ENCODE peak calls at places on chromosomes 4 and X, in six cellular contexts. J is IMR-90; D is CD4-positive, alpha-beta memory T cell; N is tibial artery; Z is BE2C; B is MM.1S. K is an unnamed sample.

GRCh38 chr4:173194175-173194574 is 25.6 kb downstream of the GALNT7 start:
- DNase-seq in J (no peak), D (no peak), N (no peak), Z (no peak), B (no peak), K (no peak)

GRCh38 chr4:40811886-40812857 is 62.4 kb downstream of the NSUN7 start:
- DNase-seq in J (peak; percentile 32), D (no peak), N (no peak), Z (no peak), B (no peak), K (no peak)

GRCh38 chr4:9146967-9147366 is 23.2 kb upstream of the FAM90A26 start:
- DNase-seq in J (no peak), D (no peak), N (no peak), Z (no peak), B (no peak), K (no peak)

GRCh38 chrX:83916525-83916924 is 55.6 kb downstream of the CYLC1 start:
- DNase-seq in J (peak; percentile 11), D (no peak), N (no peak), Z (peak; percentile 9), B (peak; percentile 32), K (no peak)

GRCh38 chr4:88138561-88138960 is 19.9 kb downstream of the ABCG2 start:
- DNase-seq in J (peak; percentile 91), D (no peak), N (no peak), Z (no peak), B (no peak), K (no peak)

GRCh38 chrX:95893632-95894031 is 791.0 kb upstream of the DIAPH2 start:
- DNase-seq in J (no peak), D (no peak), N (peak; percentile 24), Z (no peak), B (no peak), K (no peak)

GRCh38 chr4:7722716-7723115 is 216.9 kb downstream of the AFAP1 start:
- DNase-seq in J (no peak), D (no peak), N (no peak), Z (no peak), B (no peak), K (no peak)

GRCh38 chr4:108535757-108536156 is 84.6 kb upstream of the RPL34 start:
- DNase-seq in J (no peak), D (no peak), N (no peak), Z (no peak), B (no peak), K (no peak)

GRCh38 chr4:115234405-115235093 is 121.1 kb upstream of the NDST4 start:
- DNase-seq in J (no peak), D (no peak), N (no peak), Z (peak; percentile 6), B (peak; percentile 25), K (no peak)

GRCh38 chr4:119029847-119030535 is 105.6 kb upstream of the MYOZ2 start:
- DNase-seq in J (no peak), D (no peak), N (no peak), Z (no peak), B (no peak), K (no peak)

GRCh38 chr4:90081432-90082195 is 45.6 kb upstream of the CCSER1 start:
- DNase-seq in J (no peak), D (no peak), N (no peak), Z (no peak), B (no peak), K (no peak)

GRCh38 chr4:159358226-159358625 is 255.3 kb downstream of the RAPGEF2 start:
- DNase-seq in J (peak; percentile 90), D (no peak), N (no peak), Z (no peak), B (no peak), K (no peak)

GRCh38 chrX:8273451-8273894 is 102.4 kb upstream of the VCX2 start:
- DNase-seq in J (no peak), D (no peak), N (no peak), Z (no peak), B (no peak), K (no peak)

GRCh38 chr4:184282895-184283654 is 65.4 kb upstream of the ENPP6 start:
- DNase-seq in J (no peak), D (no peak), N (no peak), Z (no peak), B (peak; percentile 88), K (no peak)

GRCh38 chr4:117811731-117812130 is 222.6 kb upstream of the NDST3 start:
- DNase-seq in J (no peak), D (no peak), N (no peak), Z (no peak), B (no peak), K (no peak)

GRCh38 chr4:87005690-87006461 is 71.1 kb downstream of the AFF1 start:
- DNase-seq in J (no peak), D (peak; percentile 35), N (no peak), Z (no peak), B (peak; percentile 75), K (no peak)

GRCh38 chr4:156419080-156419638 is 465.5 kb upstream of the CTSO start:
- DNase-seq in J (no peak), D (no peak), N (no peak), Z (no peak), B (no peak), K (no peak)

GRCh38 chrX:51866156-51866555 is 27.3 kb upstream of the MAGED1 start:
- DNase-seq in J (peak; percentile 65), D (no peak), N (no peak), Z (no peak), B (no peak), K (no peak)

GRCh38 chrX:117610806-117611205 is 505.8 kb downstream of the KLHL13 start:
- DNase-seq in J (no peak), D (no peak), N (no peak), Z (peak; percentile 6), B (no peak), K (no peak)

GRCh38 chr4:77593101-77593500 is 12.5 kb upstream of the CXCL13 start:
- DNase-seq in J (no peak), D (no peak), N (no peak), Z (no peak), B (no peak), K (no peak)

GRCh38 chr4:152052431-152053057 is 291.7 kb upstream of the GATB start:
- DNase-seq in J (peak; percentile 40), D (peak; percentile 6), N (no peak), Z (no peak), B (no peak), K (no peak)

GRCh38 chrX:31223817-31224216 is 152.0 kb upstream of the FTHL17 start:
- DNase-seq in J (peak; percentile 80), D (no peak), N (no peak), Z (no peak), B (no peak), K (no peak)

GRCh38 chrX:47815901-47816845 is 20.5 kb upstream of the ZNF81 start:
- DNase-seq in J (no peak), D (no peak), N (no peak), Z (no peak), B (no peak), K (no peak)

GRCh38 chrX:20383487-20383886 is 116.8 kb upstream of the RPS6KA3 start:
- DNase-seq in J (no peak), D (no peak), N (no peak), Z (no peak), B (no peak), K (no peak)
- H3K4me1 ChIP-seq in J (no peaks in the 10 kb centered on the region), D (peaks cover 16% of the 10 kb centered on the region), N (no peaks in the 10 kb centered on the region), Z (no peaks in the 10 kb centered on the region), B (no peaks in the 10 kb centered on the region), K (no peaks in the 10 kb centered on the region)

DNA sequence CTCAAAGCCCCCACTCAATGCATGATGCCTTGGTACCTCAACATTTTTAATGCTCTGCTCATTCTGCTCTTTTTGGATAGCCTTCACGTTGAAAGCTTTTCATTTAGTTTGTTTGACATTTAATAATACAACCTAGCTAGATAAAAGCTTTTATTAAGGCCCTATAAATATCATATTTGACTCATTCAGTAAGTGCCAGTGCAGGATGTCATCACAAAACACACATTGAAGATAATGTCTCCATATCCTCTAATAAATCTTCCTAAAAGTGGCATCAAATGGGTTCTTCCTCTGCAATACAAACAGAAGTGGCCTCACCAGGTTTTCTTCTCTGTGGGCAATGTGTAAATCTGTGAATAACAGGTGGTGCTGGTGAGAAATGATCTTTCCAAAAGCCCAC is 12.0 kb upstream of the PCYT1B start:
- DNase-seq in J (no peak), D (no peak), N (no peak), Z (no peak), B (no peak), K (no peak)
- H3K4me1 ChIP-seq in J (no peaks in the 10 kb centered on the region), D (no peaks in the 10 kb centered on the region), N (no peaks in the 10 kb centered on the region), Z (no peaks in the 10 kb centered on the region), B (no peaks in the 10 kb centered on the region), K (no peaks in the 10 kb centered on the region)

DNA sequence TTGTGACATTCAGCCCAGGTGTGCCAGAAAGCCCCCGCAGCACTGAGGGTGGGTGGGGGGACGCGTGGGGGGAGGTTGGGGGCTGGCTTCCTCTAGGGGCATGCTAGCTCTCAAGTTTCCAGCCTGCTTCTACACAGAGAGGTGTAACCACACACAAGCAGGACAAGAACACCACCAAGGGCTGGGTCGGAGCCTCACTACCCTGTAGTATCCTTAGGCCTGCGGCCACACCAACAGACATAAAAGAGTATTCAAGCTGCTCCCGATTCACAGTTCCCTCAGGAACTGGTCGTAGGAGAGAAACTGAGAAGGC is 1.8 kb downstream of the USP46 start:
- DNase-seq in J (no peak), D (no peak), N (no peak), Z (no peak), B (no peak), K (no peak)
- H3K4me1 ChIP-seq in J (peaks cover 6% of the 10 kb centered on the region), D (peaks cover 25% of the 10 kb centered on the region), N (peaks cover 32% of the 10 kb centered on the region), Z (no peaks in the 10 kb centered on the region), B (no peaks in the 10 kb centered on the region), K (peaks cover 14% of the 10 kb centered on the region)

GRCh38 chrX:19746919-19747671 is 140.3 kb downstream of the SH3KBP1 start:
- DNase-seq in J (no peak), D (no peak), N (no peak), Z (no peak), B (no peak), K (no peak)

GRCh38 chrX:19743386-19743785 is 144.0 kb downstream of the SH3KBP1 start:
- DNase-seq in J (no peak), D (no peak), N (no peak), Z (no peak), B (peak; percentile 83), K (no peak)

GRCh38 chrX:19747672-19748610 is 139.5 kb downstream of the SH3KBP1 start:
- DNase-seq in J (no peak), D (peak; percentile 85), N (no peak), Z (no peak), B (no peak), K (no peak)

GRCh38 chrX:19740744-19741143 is 146.7 kb downstream of the SH3KBP1 start:
- DNase-seq in J (no peak), D (no peak), N (no peak), Z (no peak), B (no peak), K (peak; percentile 36)

GRCh38 chrX:19744231-19744630 is 143.2 kb downstream of the SH3KBP1 start:
- DNase-seq in J (no peak), D (no peak), N (no peak), Z (no peak), B (no peak), K (no peak)
- H3K4me1 ChIP-seq in J (no peaks in the 10 kb centered on the region), D (peaks cover 100% of the 10 kb centered on the region), N (no peaks in the 10 kb centered on the region), Z (no peaks in the 10 kb centered on the region), B (peaks cover 41% of the 10 kb centered on the region), K (peaks cover 13% of the 10 kb centered on the region)

DNA sequence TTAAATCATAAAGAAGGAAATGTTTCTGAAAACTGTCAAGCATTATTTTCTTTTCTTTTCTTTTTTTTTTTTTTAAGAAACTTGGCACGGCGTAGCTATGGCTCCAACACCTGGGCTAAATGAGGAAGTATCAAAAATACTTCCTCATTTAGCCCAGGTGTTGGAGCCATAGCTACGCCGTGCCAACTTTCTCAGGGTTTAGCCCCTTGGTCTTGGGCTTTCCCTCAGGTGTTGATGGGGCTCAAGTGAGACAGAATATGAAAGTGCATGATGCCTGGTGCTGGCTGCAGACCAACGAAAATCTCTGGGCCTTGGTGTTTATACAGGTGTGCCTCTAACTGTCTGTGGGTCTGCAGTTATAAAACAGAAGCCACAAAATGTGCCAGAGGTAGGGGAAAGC is 132.7 kb downstream of the ARHGAP24 start:
- DNase-seq in J (no peak), D (no peak), N (no peak), Z (no peak), B (peak; percentile 94), K (no peak)
- H3K4me1 ChIP-seq in J (no peaks in the 10 kb centered on the region), D (no peaks in the 10 kb centered on the region), N (no peaks in the 10 kb centered on the region), Z (peaks cover 5% of the 10 kb centered on the region), B (peaks cover 21% of the 10 kb centered on the region), K (no peaks in the 10 kb centered on the region)